ENCODE peak calls at places on chromosome 18, in ten cellular contexts. F is heart left ventricle, O is tibial artery, Z is AG10803, S is mammary epithelial cell, J is dorsolateral prefrontal cortex, Y is upper lobe of left lung, M is BJ, U is mucosa of descending colon, Q is hepatocyte. H is an unnamed sample.

GRCh38 chr18:74654637-74655036 is 57.0 kb downstream of the ZNF407 start:
- DNase-seq in O (no peak), S (no peak), U (no peak), F (no peak), Y (no peak), J (no peak), Z (peak), M (no peak), Q (no peak), H (no peak)

GRCh38 chr18:31610841-31611240 is 19.2 kb downstream of the TTR start:
- DNase-seq in S (no peak), F (no peak), Y (no peak), M (no peak), U (peak), O (no peak), Z (no peak), Q (peak), J (no peak), H (peak)

GRCh38 chr18:74116628-74117554 is 30.7 kb downstream of the FBXO15 start:
- DNase-seq in M (no peak), S (peak), O (no peak), Q (peak), Z (peak), Y (no peak), J (no peak), U (peak), F (no peak), H (peak)

GRCh38 chr18:79750980-79751571 is 46.7 kb upstream of the KCNG2 start:
- DNase-seq in O (no peak), J (peak), Q (no peak), Z (no peak), S (no peak), U (peak), M (no peak), Y (peak), F (no peak), H (no peak)

GRCh38 chr18:49869354-49869753 is 56.0 kb upstream of the ACAA2 start:
- DNase-seq in J (no peak), S (no peak), Z (no peak), U (no peak), M (no peak), Y (no peak), O (no peak), F (no peak), Q (no peak), H (no peak)

GRCh38 chr18:41940506-41941215 is 14.4 kb upstream of the PIK3C3 start:
- DNase-seq in M (peak), F (no peak), Z (peak), Y (no peak), U (no peak), O (no peak), Q (peak), S (peak), J (no peak), H (peak)

GRCh38 chr18:56569391-56569790 is 69.0 kb downstream of the TXNL1 start:
- DNase-seq in Y (no peak), U (no peak), Q (no peak), F (no peak), Z (no peak), M (no peak), S (no peak), J (no peak), O (no peak), H (no peak)

GRCh38 chr18:46452820-46453219 is 204.2 kb downstream of the LOXHD1 start:
- DNase-seq in F (no peak), S (peak), J (no peak), Q (no peak), M (no peak), Z (peak), O (no peak), Y (no peak), U (no peak), H (no peak)

GRCh38 chr18:8601277-8602032 is 7.8 kb upstream of the RAB12 start:
- DNase-seq in J (no peak), U (no peak), Q (no peak), F (no peak), Y (no peak), S (no peak), Z (no peak), M (no peak), O (no peak), H (no peak)

GRCh38 chr18:51151568-51152511 is 45.6 kb downstream of the MEX3C start:
- DNase-seq in F (no peak), U (peak), O (no peak), Y (peak), Z (no peak), S (no peak), Q (no peak), M (no peak), J (no peak), H (no peak)

GRCh38 chr18:78855188-78855587 is 124.4 kb upstream of the SALL3 start:
- DNase-seq in J (no peak), M (no peak), O (no peak), F (no peak), Q (no peak), S (no peak), U (no peak), Y (no peak), Z (no peak), H (no peak)

GRCh38 chr18:69674921-69675405 is 272.7 kb downstream of the CD226 start:
- DNase-seq in Z (no peak), U (no peak), M (no peak), S (no peak), Y (no peak), F (no peak), J (no peak), Q (no peak), O (no peak), H (no peak)

GRCh38 chr18:73331212-73331772 is 463.5 kb upstream of the NETO1 start:
- DNase-seq in S (no peak), F (no peak), Q (no peak), M (no peak), J (no peak), O (no peak), Z (no peak), Y (no peak), U (no peak), H (no peak)

GRCh38 chr18:44537521-44537920 is 143.2 kb upstream of the SETBP1 start:
- DNase-seq in F (no peak), Q (peak), Y (no peak), O (peak), M (peak), Z (peak), J (no peak), U (no peak), S (peak), H (peak)

GRCh38 chr18:3283908-3284307 is 22.0 kb downstream of the MYL12B start:
- DNase-seq in S (no peak), Z (no peak), O (no peak), U (no peak), F (no peak), Q (no peak), M (no peak), Y (peak), J (peak), H (no peak)

GRCh38 chr18:62374410-62374965 is 49.4 kb downstream of the TNFRSF11A start:
- DNase-seq in Y (no peak), F (no peak), U (no peak), S (no peak), M (no peak), J (no peak), Q (no peak), Z (no peak), O (no peak), H (no peak)

GRCh38 chr18:57410749-57411148 is 24.4 kb upstream of the ONECUT2 start:
- DNase-seq in F (no peak), Z (no peak), Y (no peak), Q (no peak), S (no peak), M (no peak), J (no peak), O (no peak), U (no peak), H (no peak)

GRCh38 chr18:12640881-12641200 is 17.1 kb downstream of the SPIRE1 start:
- DNase-seq in Y (no peak), U (no peak), J (no peak), S (no peak), F (no peak), Z (no peak), O (no peak), M (no peak), Q (no peak), H (no peak)

GRCh38 chr18:57555134-57555533 is 31.4 kb downstream of the FECH start:
- DNase-seq in M (no peak), F (no peak), Y (no peak), S (no peak), U (no peak), Z (no peak), O (no peak), Q (no peak), J (no peak), H (no peak)

GRCh38 chr18:32488078-32488477 is 17.4 kb upstream of the GAREM1 start:
- DNase-seq in M (no peak), Y (no peak), O (no peak), U (no peak), Q (no peak), F (no peak), S (no peak), J (no peak), Z (no peak), H (no peak)

GRCh38 chr18:10907749-10908148 is 241.6 kb downstream of the PIEZO2 start:
- DNase-seq in J (no peak), Z (no peak), Y (no peak), U (no peak), F (no peak), Q (no peak), M (no peak), O (no peak), S (no peak), H (no peak)

GRCh38 chr18:657311-657997 is at the start of gene TYMS:
- DNase-seq in Y (peak), S (peak), M (no peak), O (no peak), J (no peak), F (peak), Q (peak), U (peak), Z (peak), H (peak)

GRCh38 chr18:47912343-47912742 is 18.1 kb downstream of the SMAD2 start:
- DNase-seq in F (no peak), Z (no peak), O (no peak), Q (peak), Y (no peak), M (no peak), S (peak), J (no peak), U (no peak), H (no peak)

GRCh38 chr18:42114310-42114943 is 159.4 kb downstream of the PIK3C3 start:
- DNase-seq in J (peak), F (peak), Y (no peak), Z (peak), Q (peak), M (peak), S (peak), U (peak), O (peak), H (peak)

GRCh38 chr18:35501369-35501768 is 3.6 kb upstream of the INO80C start:
- DNase-seq in Z (no peak), O (no peak), F (no peak), M (no peak), J (no peak), Y (no peak), S (no peak), U (no peak), Q (no peak), H (no peak)

GRCh38 chr18:29457316-29457715 is 1280.4 kb upstream of the CDH2 start:
- DNase-seq in U (no peak), M (no peak), Q (no peak), S (peak), O (no peak), J (no peak), Z (no peak), Y (no peak), F (no peak), H (no peak)

GRCh38 chr18:76657428-76657827 is 162.4 kb upstream of the ZNF516 start:
- DNase-seq in J (no peak), M (no peak), Q (peak), U (no peak), F (no peak), Y (no peak), O (no peak), S (no peak), Z (peak), H (peak)
- TF ChIP-seq CTCF in J (no peak), M (no peak), Q (peak), U (no peak), F (no peak), Y (no peak), O (no peak), S (no peak), Z (no peak), H (no peak)

GRCh38 chr18:38940863-38941531 is 1375.4 kb upstream of the CELF4 start:
- DNase-seq in S (peak), O (no peak), Y (no peak), M (no peak), Q (peak), Z (no peak), F (no peak), U (peak), J (no peak), H (no peak)
- H3K4me3 ChIP-seq in S (no peak), O (no peak), Y (peak), M (no peak), Q (no peak), Z (no peak), F (no peak), U (no peak), J (no peak), H (no peak)

DNA sequence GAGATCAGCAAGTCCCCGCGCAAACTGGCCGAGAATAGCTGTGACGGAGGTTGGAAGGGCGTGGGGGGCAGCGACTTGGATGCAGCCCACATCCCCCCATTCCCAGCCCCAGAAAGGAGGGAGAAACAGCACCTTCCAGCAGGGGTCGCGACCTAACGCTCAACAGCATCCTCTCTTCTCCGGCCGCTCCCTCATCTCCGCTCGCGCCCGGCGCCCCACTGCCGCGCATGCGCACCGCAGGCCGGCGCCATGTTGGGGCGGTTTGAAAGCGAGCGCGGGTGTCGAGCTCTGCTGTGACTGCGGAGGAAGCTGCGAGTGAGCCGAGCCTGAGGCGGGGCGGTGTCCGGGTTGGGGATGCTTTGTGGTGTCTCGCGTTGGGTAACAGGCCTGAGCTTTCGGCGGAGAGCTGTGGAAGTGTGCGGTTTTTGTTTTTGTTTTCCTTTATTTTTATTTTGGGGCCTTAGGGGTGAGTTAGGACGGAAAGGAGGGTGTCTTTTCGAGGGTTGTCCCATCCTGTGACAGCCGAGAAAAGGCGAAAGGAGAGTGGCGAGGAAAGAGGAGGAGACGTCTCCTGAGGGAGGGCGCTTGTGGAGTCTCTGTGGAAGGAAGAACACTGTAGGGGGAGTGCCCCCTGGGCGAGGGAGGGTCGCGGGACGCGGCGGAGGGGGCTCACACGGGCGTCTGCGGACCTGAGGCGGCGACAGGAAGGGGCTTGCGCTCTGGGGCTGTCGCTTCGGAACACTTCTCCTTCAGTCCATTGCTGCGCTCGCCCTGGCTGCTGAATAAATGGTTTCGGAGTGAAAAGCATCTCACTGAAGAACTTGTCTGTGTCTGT is at the start of the genes C18orf54 and STARD6:
- DNase-seq in O (peak), M (peak), Z (peak), Q (peak), Y (peak), U (peak), F (peak), S (peak), J (peak), H (peak)
- TF ChIP-seq CTCF in O (no peak), M (peak), Z (peak), Q (peak), Y (peak), U (peak), F (peak), S (peak), J (peak), H (peak)

DNA sequence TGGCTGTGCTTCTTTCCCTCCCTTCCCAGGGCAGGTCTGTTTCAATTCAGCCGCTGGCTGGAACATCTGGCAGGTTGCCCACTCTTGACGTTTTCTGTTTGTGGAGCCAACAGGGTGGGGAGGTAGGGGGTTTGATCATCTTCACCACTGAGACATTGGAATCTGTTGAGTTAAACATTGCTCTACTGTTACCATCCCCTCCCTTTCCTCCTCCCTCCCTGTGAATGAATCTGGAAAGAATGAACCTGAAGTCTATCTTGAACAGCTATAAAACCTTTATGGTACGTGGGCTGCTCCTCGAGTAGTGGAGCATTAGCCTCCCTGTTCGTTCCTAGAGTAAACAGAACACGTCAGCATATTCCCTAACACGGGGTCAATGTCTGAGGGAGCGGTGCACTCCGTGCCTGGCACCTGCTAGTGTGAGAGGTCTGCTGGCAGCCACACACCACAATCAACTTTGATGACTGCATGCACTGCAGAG is 249.9 kb upstream of the RBBP8 start:
- DNase-seq in O (peak), J (no peak), S (peak), F (peak), Q (peak), Z (peak), M (peak), U (peak), Y (peak), H (peak)
- H3K4me3 ChIP-seq in O (no peak), J (no peak), S (no peak), F (peak), Q (no peak), Z (no peak), M (no peak), U (no peak), Y (no peak), H (no peak)

GRCh38 chr18:63518178-63519012 is 23.8 kb upstream of the SERPINB12 start:
- DNase-seq in Y (no peak), Q (peak), U (peak), Z (peak), J (peak), O (peak), M (no peak), S (peak), F (peak), H (peak)
- TF ChIP-seq CTCF in Y (peak), Q (peak), U (peak), Z (peak), J (peak), O (peak), M (peak), S (peak), F (peak), H (peak)

GRCh38 chr18:36675076-36675475 is 153.7 kb downstream of the TPGS2 start:
- DNase-seq in U (no peak), O (no peak), Y (no peak), F (no peak), M (no peak), Z (no peak), Q (no peak), J (no peak), S (no peak), H (no peak)

GRCh38 chr18:36676629-36677028 is 152.2 kb downstream of the TPGS2 start:
- DNase-seq in S (no peak), Y (no peak), Q (no peak), J (no peak), O (no peak), Z (no peak), M (no peak), F (no peak), U (no peak), H (no peak)

GRCh38 chr18:36668349-36668748 is 160.5 kb downstream of the TPGS2 start:
- DNase-seq in O (no peak), Y (no peak), U (no peak), M (no peak), Q (no peak), S (no peak), J (no peak), Z (no peak), F (no peak), H (no peak)

GRCh38 chr18:36673452-36673851 is 155.3 kb downstream of the TPGS2 start:
- DNase-seq in F (no peak), M (no peak), J (no peak), O (no peak), Q (no peak), Y (no peak), Z (no peak), U (no peak), S (no peak), H (no peak)

DNA sequence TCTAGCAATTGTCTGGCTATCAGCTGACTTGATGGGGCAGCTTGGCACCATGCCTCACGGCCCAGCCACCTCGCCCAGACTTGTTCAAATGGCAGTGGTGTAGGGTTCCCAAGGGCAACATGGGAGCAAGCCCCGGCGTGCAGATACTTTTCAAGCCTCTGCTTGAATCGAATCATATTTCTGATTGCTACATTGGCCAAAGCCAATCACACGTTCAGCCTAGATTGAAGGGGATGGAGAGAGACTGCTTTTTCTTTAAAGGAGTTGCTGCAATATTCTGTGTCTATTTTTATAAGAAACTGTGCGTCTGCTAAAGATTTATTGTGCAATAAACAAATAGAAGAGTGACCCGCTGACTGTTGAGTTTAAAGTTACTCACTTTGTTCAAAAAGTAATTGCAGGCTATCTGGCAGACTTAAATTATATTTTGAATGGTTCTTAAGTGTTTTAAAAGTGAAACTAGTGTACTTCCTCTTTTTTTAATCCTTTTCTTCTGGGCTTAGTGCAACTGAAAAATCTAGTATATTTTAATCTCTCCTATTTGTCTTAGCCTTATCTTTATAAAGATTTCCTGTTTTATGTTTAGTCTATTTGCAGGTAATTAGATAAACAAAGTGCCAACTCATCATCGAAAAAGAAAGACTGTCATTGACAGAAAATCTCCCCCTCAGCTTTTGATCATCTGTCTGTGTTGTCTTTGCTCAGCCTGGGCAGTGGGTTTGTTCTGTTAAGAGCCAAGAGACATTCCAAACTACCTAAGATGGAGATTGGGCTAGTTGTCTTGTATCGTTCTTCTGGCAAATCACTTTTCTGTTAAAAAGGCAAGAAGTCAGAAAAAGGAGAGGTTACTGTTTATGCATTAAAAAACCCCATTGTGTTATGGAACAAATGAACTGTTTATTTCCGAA is 156.1 kb downstream of the TPGS2 start:
- DNase-seq in J (no peak), Q (no peak), Y (peak), F (no peak), Z (peak), M (peak), O (no peak), U (peak), S (peak), H (peak)
- H3K4me3 ChIP-seq in J (no peak), Q (no peak), Y (peak), F (peak), Z (peak), M (no peak), O (peak), U (no peak), S (peak), H (peak)

GRCh38 chr18:5841518-5841917 is 53.8 kb downstream of the TMEM200C start:
- DNase-seq in U (no peak), Q (no peak), M (no peak), Z (no peak), S (no peak), J (no peak), Y (no peak), F (no peak), O (no peak), H (no peak)
- TF ChIP-seq CTCF in U (no peak), Q (peak), M (no peak), Z (no peak), S (no peak), J (no peak), Y (peak), F (no peak), O (no peak), H (no peak)

GRCh38 chr18:23661735-23662308 is 889 bp downstream of the ANKRD29 start:
- DNase-seq in F (no peak), Z (no peak), O (no peak), S (no peak), Y (no peak), Q (no peak), M (no peak), U (no peak), J (no peak), H (no peak)
- H3K4me3 ChIP-seq in F (peak), Z (peak), O (peak), S (peak), Y (peak), Q (peak), M (peak), U (no peak), J (peak), H (peak)

GRCh38 chr18:68330658-68331057 is 384.2 kb downstream of the TMX3 start:
- DNase-seq in Q (no peak), F (no peak), O (no peak), S (no peak), Z (no peak), Y (no peak), M (no peak), J (no peak), U (no peak), H (no peak)
- TF ChIP-seq CTCF in Q (no peak), F (no peak), O (no peak), S (no peak), Z (no peak), Y (no peak), M (no peak), J (no peak), U (no peak), H (peak)